ENCODE peak calls at places on chromosomes 3 and 15, in four cellular contexts. One of them, this sample, is unnamed. For H3K27me3, the result is how much of the 10 kb centered on the place peaks cover.

GRCh38 chr3:102536479-102536878 is 101.7 kb downstream of the ZPLD1 start:
- DNase-seq in RWPE2: no peak
- DNase-seq in upper lobe of left lung: no peak
- DNase-seq in psoas muscle: no peak
- DNase-seq in this sample: peak

GRCh38 chr3:9553021-9553948 is at the start of gene LHFPL4:
- DNase-seq in RWPE2: no peak
- DNase-seq in upper lobe of left lung: no peak
- DNase-seq in psoas muscle: no peak
- DNase-seq in this sample: no peak

GRCh38 chr15:33278816-33279612 is 31.8 kb upstream of the RYR3 start:
- DNase-seq in RWPE2: peak
- DNase-seq in upper lobe of left lung: no peak
- DNase-seq in psoas muscle: no peak
- DNase-seq in this sample: no peak

GRCh38 chr15:68208136-68208535 is 3.0 kb upstream of the CALML4 start:
- DNase-seq in RWPE2: peak
- DNase-seq in upper lobe of left lung: peak
- DNase-seq in psoas muscle: no peak
- DNase-seq in this sample: no peak

GRCh38 chr3:50264389-50264963 is 4.5 kb upstream of the SEMA3B start:
- DNase-seq in RWPE2: peak
- DNase-seq in upper lobe of left lung: peak
- DNase-seq in psoas muscle: peak
- DNase-seq in this sample: no peak

GRCh38 chr3:101065962-101066361 is 72.7 kb upstream of the ABI3BP start:
- DNase-seq in RWPE2: no peak
- DNase-seq in upper lobe of left lung: no peak
- DNase-seq in psoas muscle: no peak
- DNase-seq in this sample: no peak

GRCh38 chr3:99648091-99648490 is 9.7 kb downstream of the COL8A1 start:
- DNase-seq in RWPE2: no peak
- DNase-seq in upper lobe of left lung: no peak
- DNase-seq in psoas muscle: no peak
- DNase-seq in this sample: no peak

GRCh38 chr15:67843571-67844387 is 3.9 kb upstream of the RNU6-1 start:
- DNase-seq in RWPE2: no peak
- DNase-seq in upper lobe of left lung: no peak
- DNase-seq in psoas muscle: no peak
- DNase-seq in this sample: no peak

GRCh38 chr3:39806820-39807219 is 2.6 kb upstream of the MYRIP start:
- DNase-seq in RWPE2: no peak
- DNase-seq in upper lobe of left lung: no peak
- DNase-seq in psoas muscle: no peak
- DNase-seq in this sample: no peak

GRCh38 chr3:14918356-14918860 is 29.0 kb upstream of the NR2C2 start:
- DNase-seq in RWPE2: no peak
- DNase-seq in upper lobe of left lung: no peak
- DNase-seq in psoas muscle: no peak
- DNase-seq in this sample: no peak

GRCh38 chr3:195808741-195809290 is 2.9 kb downstream of the MUC4 start:
- DNase-seq in RWPE2: no peak
- DNase-seq in upper lobe of left lung: peak
- DNase-seq in psoas muscle: no peak
- DNase-seq in this sample: no peak

GRCh38 chr3:115464036-115464435 is 159.3 kb upstream of the GAP43 start:
- DNase-seq in RWPE2: no peak
- DNase-seq in upper lobe of left lung: no peak
- DNase-seq in psoas muscle: no peak
- DNase-seq in this sample: no peak

GRCh38 chr3:17047904-17048303 is 163.1 kb downstream of the PLCL2 start:
- DNase-seq in RWPE2: no peak
- DNase-seq in upper lobe of left lung: no peak
- DNase-seq in psoas muscle: no peak
- DNase-seq in this sample: no peak

GRCh38 chr3:23762214-23763039 is 43.3 kb upstream of the UBE2E1 start:
- DNase-seq in RWPE2: no peak
- DNase-seq in upper lobe of left lung: no peak
- DNase-seq in psoas muscle: no peak
- DNase-seq in this sample: peak

GRCh38 chr3:133915685-133916639 is 20.3 kb upstream of the RAB6B start:
- DNase-seq in RWPE2: no peak
- DNase-seq in upper lobe of left lung: no peak
- DNase-seq in psoas muscle: no peak
- DNase-seq in this sample: no peak

GRCh38 chr3:97830627-97831026 is 8.8 kb downstream of the CRYBG3 start:
- DNase-seq in RWPE2: no peak
- DNase-seq in upper lobe of left lung: no peak
- DNase-seq in psoas muscle: no peak
- DNase-seq in this sample: no peak

GRCh38 chr3:116005404-116005803 is 382.1 kb downstream of the GAP43 start:
- DNase-seq in RWPE2: peak
- DNase-seq in upper lobe of left lung: no peak
- DNase-seq in psoas muscle: peak
- DNase-seq in this sample: no peak

GRCh38 chr15:44216958-44217357 is 21.9 kb upstream of the FRMD5 start:
- DNase-seq in RWPE2: no peak
- DNase-seq in upper lobe of left lung: no peak
- DNase-seq in psoas muscle: no peak
- DNase-seq in this sample: no peak

GRCh38 chr15:78628227-78628626 is 7.4 kb upstream of the CHRNA3 start:
- DNase-seq in RWPE2: no peak
- DNase-seq in upper lobe of left lung: peak
- DNase-seq in psoas muscle: no peak
- DNase-seq in this sample: no peak

GRCh38 chr15:101239724-101240136 is 12.1 kb downstream of the CHSY1 start:
- DNase-seq in RWPE2: no peak
- DNase-seq in upper lobe of left lung: no peak
- DNase-seq in psoas muscle: no peak
- DNase-seq in this sample: no peak

GRCh38 chr15:60408438-60409105 is 10.8 kb upstream of the ANXA2 start:
- DNase-seq in RWPE2: no peak
- DNase-seq in upper lobe of left lung: no peak
- DNase-seq in psoas muscle: no peak
- DNase-seq in this sample: peak

GRCh38 chr3:134057006-134057832 is 27.5 kb upstream of the SLCO2A1 start:
- DNase-seq in RWPE2: peak
- DNase-seq in upper lobe of left lung: peak
- DNase-seq in psoas muscle: no peak
- DNase-seq in this sample: no peak

GRCh38 chr3:108283006-108283405 is 13.3 kb upstream of the HHLA2 start:
- DNase-seq in RWPE2: no peak
- DNase-seq in upper lobe of left lung: peak
- DNase-seq in psoas muscle: no peak
- DNase-seq in this sample: no peak

GRCh38 chr3:108283989-108284388 is 12.4 kb upstream of the HHLA2 start:
- DNase-seq in RWPE2: no peak
- DNase-seq in upper lobe of left lung: no peak
- DNase-seq in psoas muscle: no peak
- DNase-seq in this sample: no peak

GRCh38 chr3:108289159-108289558 is 7.2 kb upstream of the HHLA2 start:
- DNase-seq in RWPE2: no peak
- DNase-seq in upper lobe of left lung: no peak
- DNase-seq in psoas muscle: no peak
- DNase-seq in this sample: no peak

GRCh38 chr3:108285176-108285575 is 11.2 kb upstream of the HHLA2 start:
- DNase-seq in RWPE2: no peak
- DNase-seq in upper lobe of left lung: no peak
- DNase-seq in psoas muscle: no peak
- DNase-seq in this sample: no peak

GRCh38 chr3:108287146-108287545 is 9.2 kb upstream of the HHLA2 start:
- DNase-seq in RWPE2: no peak
- DNase-seq in upper lobe of left lung: no peak
- DNase-seq in psoas muscle: no peak
- DNase-seq in this sample: peak
- H3K4me3 ChIP-seq in RWPE2: no peak
- H3K4me3 ChIP-seq in upper lobe of left lung: no peak
- H3K4me3 ChIP-seq in psoas muscle: no peak
- H3K4me3 ChIP-seq in this sample: no peak

GRCh38 chr3:4751057-4752051 is 227.9 kb upstream of the BHLHE40 start:
- DNase-seq in RWPE2: no peak
- DNase-seq in upper lobe of left lung: no peak
- DNase-seq in psoas muscle: no peak
- DNase-seq in this sample: peak
- H3K27me3 ChIP-seq in RWPE2: under half
- H3K27me3 ChIP-seq in upper lobe of left lung: under half
- H3K27me3 ChIP-seq in psoas muscle: under half
- H3K27me3 ChIP-seq in this sample: under half

GRCh38 chr3:21290557-21290956 is 460.5 kb downstream of the ZNF385D start:
- DNase-seq in RWPE2: no peak
- DNase-seq in upper lobe of left lung: no peak
- DNase-seq in psoas muscle: no peak
- DNase-seq in this sample: no peak
- TF ChIP-seq CTCF in RWPE2: peak
- TF ChIP-seq CTCF in upper lobe of left lung: no peak
- TF ChIP-seq CTCF in psoas muscle: peak
- TF ChIP-seq CTCF in this sample: peak

GRCh38 chr3:34077796-34078195 is 279.4 kb downstream of the PDCD6IP start:
- DNase-seq in RWPE2: no peak
- DNase-seq in upper lobe of left lung: no peak
- DNase-seq in psoas muscle: no peak
- DNase-seq in this sample: no peak
- H3K4me3 ChIP-seq in RWPE2: no peak
- H3K4me3 ChIP-seq in upper lobe of left lung: no peak
- H3K4me3 ChIP-seq in psoas muscle: no peak
- H3K4me3 ChIP-seq in this sample: no peak

DNA sequence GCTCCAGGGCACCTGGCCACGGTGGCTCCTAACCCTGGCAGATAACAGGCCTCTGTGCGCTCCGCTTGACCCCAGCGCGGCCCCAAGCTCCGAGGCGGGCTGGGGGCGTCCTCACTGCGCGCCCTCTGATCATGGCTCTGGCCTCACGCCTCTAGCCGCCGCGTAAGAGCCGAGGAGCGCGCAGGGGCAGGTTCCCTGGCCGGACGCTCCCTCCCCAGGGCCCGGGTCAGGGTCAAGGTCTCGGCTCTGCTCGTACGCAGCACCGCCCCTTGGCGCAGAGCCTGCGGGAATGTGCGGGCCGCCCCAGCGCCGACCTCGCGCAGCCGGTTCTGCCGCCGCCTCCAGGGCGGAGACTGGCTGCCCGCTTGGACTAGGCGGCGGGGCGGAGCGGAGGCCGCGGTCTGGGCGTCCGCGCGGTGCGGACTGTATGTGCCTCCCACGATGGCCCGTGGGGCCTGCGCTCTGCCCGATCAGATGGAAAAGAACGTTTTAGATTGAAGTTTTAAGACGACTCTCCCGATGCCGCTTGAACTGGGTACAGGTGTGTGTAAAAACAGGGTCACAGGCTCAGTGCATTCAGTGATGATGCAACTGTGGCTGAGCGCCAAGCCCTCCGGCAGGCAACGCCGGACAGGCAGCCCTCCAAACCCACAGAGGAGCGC is 40.8 kb downstream of the CHST14 start:
- DNase-seq in RWPE2: no peak
- DNase-seq in upper lobe of left lung: peak
- DNase-seq in psoas muscle: peak
- DNase-seq in this sample: peak
- H3K27me3 ChIP-seq in RWPE2: under half
- H3K27me3 ChIP-seq in upper lobe of left lung: under half
- H3K27me3 ChIP-seq in psoas muscle: under half
- H3K27me3 ChIP-seq in this sample: under half

GRCh38 chr3:29850641-29851040 is 569.8 kb downstream of the RBMS3 start:
- DNase-seq in RWPE2: no peak
- DNase-seq in upper lobe of left lung: no peak
- DNase-seq in psoas muscle: no peak
- DNase-seq in this sample: no peak
- TF ChIP-seq CTCF in RWPE2: no peak
- TF ChIP-seq CTCF in upper lobe of left lung: no peak
- TF ChIP-seq CTCF in psoas muscle: no peak
- TF ChIP-seq CTCF in this sample: no peak

GRCh38 chr3:105614288-105615030 is 247.8 kb downstream of the ALCAM start:
- DNase-seq in RWPE2: no peak
- DNase-seq in upper lobe of left lung: no peak
- DNase-seq in psoas muscle: no peak
- DNase-seq in this sample: no peak
- H3K4me3 ChIP-seq in RWPE2: no peak
- H3K4me3 ChIP-seq in upper lobe of left lung: no peak
- H3K4me3 ChIP-seq in psoas muscle: no peak
- H3K4me3 ChIP-seq in this sample: no peak

DNA sequence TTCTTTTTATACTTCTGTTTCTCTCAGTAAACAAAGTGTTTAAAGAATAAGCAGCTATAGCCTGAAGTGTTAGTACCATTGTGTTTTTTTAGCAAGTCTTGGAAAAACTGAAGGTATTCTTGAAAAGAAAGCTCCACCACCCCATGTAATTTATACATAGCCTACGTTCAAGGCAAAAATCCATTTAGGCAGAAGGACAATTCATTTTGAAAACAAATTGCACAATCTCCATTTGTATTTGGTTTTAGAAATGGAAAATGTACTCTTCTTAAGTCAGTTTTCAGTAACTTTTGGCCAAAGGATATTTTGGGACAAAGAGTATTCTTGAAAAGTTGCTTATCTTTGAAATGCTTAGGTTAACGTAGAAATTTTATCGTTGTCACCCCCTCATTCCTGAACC is 34.5 kb downstream of the PTPRG start:
- DNase-seq in RWPE2: no peak
- DNase-seq in upper lobe of left lung: no peak
- DNase-seq in psoas muscle: no peak
- DNase-seq in this sample: no peak
- H3K27me3 ChIP-seq in RWPE2: under half
- H3K27me3 ChIP-seq in upper lobe of left lung: under half
- H3K27me3 ChIP-seq in psoas muscle: under half
- H3K27me3 ChIP-seq in this sample: under half

GRCh38 chr3:197525706-197526105 is 30.1 kb downstream of the BDH1 start:
- DNase-seq in RWPE2: no peak
- DNase-seq in upper lobe of left lung: no peak
- DNase-seq in psoas muscle: no peak
- DNase-seq in this sample: no peak
- TF ChIP-seq CTCF in RWPE2: peak
- TF ChIP-seq CTCF in upper lobe of left lung: no peak
- TF ChIP-seq CTCF in psoas muscle: no peak
- TF ChIP-seq CTCF in this sample: peak

DNA sequence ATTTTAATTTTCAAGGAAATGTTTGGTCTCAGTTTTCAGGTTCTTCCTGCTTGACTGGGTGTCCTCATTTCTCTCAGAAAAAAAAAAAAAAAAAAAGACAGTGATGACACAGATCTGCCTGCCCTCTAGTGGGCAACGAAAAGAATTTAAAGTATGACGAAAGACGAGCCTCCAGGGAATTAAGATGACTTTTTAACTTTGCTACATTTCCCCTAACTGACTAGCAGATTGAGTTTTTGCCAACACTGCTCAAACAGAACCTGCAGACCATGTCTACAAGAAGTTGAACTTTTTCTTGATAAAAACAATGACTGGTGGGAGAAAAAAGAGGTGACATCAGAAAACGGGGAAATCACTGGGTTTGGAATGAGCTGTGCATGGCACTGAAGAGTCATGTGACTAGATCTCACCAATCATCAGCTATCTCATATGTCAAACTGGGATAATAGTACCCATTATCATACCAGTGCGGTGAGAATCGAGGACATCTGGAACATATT is 40.8 kb downstream of the EOMES start:
- DNase-seq in RWPE2: no peak
- DNase-seq in upper lobe of left lung: no peak
- DNase-seq in psoas muscle: no peak
- DNase-seq in this sample: peak
- H3K4me3 ChIP-seq in RWPE2: peak
- H3K4me3 ChIP-seq in upper lobe of left lung: peak
- H3K4me3 ChIP-seq in psoas muscle: no peak
- H3K4me3 ChIP-seq in this sample: no peak